ENCODE peak calls at places on chromosomes 3 and 15, in eight cellular contexts. N, F, C, S, R, V, A and K are unnamed samples.

GRCh38 chr3:174159629-174160028 is 699.5 kb upstream of the NAALADL2 start:
- DNase-seq in F (no peak), S (no peak), R (no peak), C (no peak), A (no peak), V (no peak), N (no peak), K (no peak)

GRCh38 chr3:155890671-155891190 is 20.3 kb downstream of the GMPS start:
- DNase-seq in A (no peak), V (no peak), R (no peak), N (no peak), F (no peak), C (peak; percentile 10), S (no peak), K (no peak)

GRCh38 chr15:66936115-66936863 is 129.1 kb upstream of the SMAD3 start:
- DNase-seq in N (no peak), C (no peak), S (no peak), F (peak; percentile 46), A (no peak), V (no peak), R (no peak), K (no peak)

GRCh38 chr15:86493884-86494283 is 414.2 kb downstream of the AGBL1 start:
- DNase-seq in V (no peak), R (no peak), S (no peak), F (no peak), C (no peak), A (no peak), N (no peak), K (no peak)

GRCh38 chr15:89391685-89392257 is 57.1 kb upstream of the POLG start:
- DNase-seq in C (no peak), A (no peak), V (no peak), R (no peak), F (no peak), N (no peak), S (no peak), K (no peak)

GRCh38 chr15:72902245-72902928 is 118.8 kb upstream of the ADPGK start:
- DNase-seq in V (no peak), N (peak; percentile 55), C (no peak), A (no peak), R (no peak), S (peak; percentile 23), F (peak; percentile 67), K (no peak)

GRCh38 chr3:126818696-126819095 is 114.7 kb downstream of the CHCHD6 start:
- DNase-seq in R (no peak), A (no peak), F (no peak), V (no peak), C (no peak), N (no peak), S (no peak), K (no peak)

GRCh38 chr15:96992817-96993216 is 662.3 kb downstream of the NR2F2 start:
- DNase-seq in S (no peak), V (no peak), R (no peak), F (no peak), C (no peak), N (no peak), A (no peak), K (no peak)

GRCh38 chr15:98903377-98904018 is 104.1 kb downstream of the PGPEP1L start:
- DNase-seq in V (no peak), R (no peak), C (no peak), N (no peak), A (no peak), F (no peak), S (peak; percentile 42), K (no peak)

GRCh38 chr3:107971181-107971580 is 119.7 kb downstream of the CD47 start:
- DNase-seq in R (no peak), F (no peak), V (no peak), C (no peak), A (no peak), N (no peak), S (no peak), K (no peak)

GRCh38 chr3:182565916-182566524 is 227.3 kb upstream of the ATP11B start:
- DNase-seq in F (no peak), N (no peak), C (no peak), R (no peak), A (no peak), V (no peak), S (no peak), K (no peak)

GRCh38 chr15:77295446-77295845 is 124.5 kb downstream of the PEAK1 start:
- DNase-seq in C (no peak), N (no peak), F (no peak), R (no peak), V (no peak), A (no peak), S (no peak), K (no peak)

GRCh38 chr3:144270100-144270499 is 298.5 kb downstream of the DIPK2A start:
- DNase-seq in N (peak; percentile 4), A (no peak), F (no peak), S (no peak), R (no peak), V (no peak), C (no peak), K (no peak)

GRCh38 chr15:61049003-61049402 is 180.1 kb downstream of the RORA start:
- DNase-seq in C (no peak), S (no peak), R (no peak), V (no peak), A (no peak), N (no peak), F (peak; percentile 20), K (no peak)

GRCh38 chr3:47910777-47911440 is 105.3 kb downstream of the MAP4 start:
- DNase-seq in F (peak; percentile 63), V (no peak), R (no peak), A (no peak), N (no peak), S (peak; percentile 70), C (no peak), K (no peak)

GRCh38 chr15:68389041-68389930 is 42.7 kb downstream of the ITGA11 start:
- DNase-seq in N (no peak), A (no peak), S (no peak), F (no peak), C (no peak), R (no peak), V (no peak), K (no peak)

GRCh38 chr3:3189961-3190360 is 10.5 kb upstream of the CRBN start:
- DNase-seq in A (no peak), S (no peak), R (no peak), F (no peak), V (no peak), C (no peak), N (no peak), K (no peak)

GRCh38 chr3:12249519-12249918 is 39.4 kb upstream of the PPARG start:
- DNase-seq in A (no peak), C (no peak), N (no peak), V (no peak), R (no peak), S (no peak), F (no peak), K (no peak)

GRCh38 chr3:183448369-183449128 is 20.1 kb upstream of the MCF2L2 start:
- DNase-seq in R (no peak), C (no peak), V (no peak), S (no peak), N (no peak), A (no peak), F (no peak), K (no peak)

GRCh38 chr3:149581681-149582349 is 76.0 kb downstream of the WWTR1 start:
- DNase-seq in V (no peak), R (no peak), S (no peak), A (no peak), F (peak; percentile 79), C (no peak), N (no peak), K (no peak)

GRCh38 chr15:85828869-85829268 is 34.1 kb upstream of the KLHL25 start:
- DNase-seq in C (no peak), A (no peak), F (no peak), V (no peak), R (no peak), S (no peak), N (no peak), K (no peak)

GRCh38 chr3:18489939-18490338 is 64.8 kb upstream of the SATB1 start:
- DNase-seq in C (no peak), R (no peak), V (peak; percentile 1), F (no peak), S (no peak), N (no peak), A (no peak), K (peak; percentile 84)

GRCh38 chr15:56242576-56243116 is 1.0 kb downstream of the RFX7 start:
- DNase-seq in S (no peak), A (no peak), C (peak; percentile 63), N (no peak), F (no peak), V (no peak), R (no peak), K (no peak)

GRCh38 chr15:67125589-67126502 is 60.4 kb downstream of the SMAD3 start:
- DNase-seq in A (no peak), C (no peak), N (no peak), V (no peak), F (peak; percentile 99), R (no peak), S (peak; percentile 96), K (no peak)

GRCh38 chr15:48667701-48668100 is 22.2 kb upstream of the FBN1 start:
- DNase-seq in C (no peak), S (no peak), N (no peak), R (no peak), V (no peak), F (no peak), A (no peak), K (no peak)

GRCh38 chr3:35685153-35685552 is 45.8 kb downstream of the ARPP21 start:
- DNase-seq in V (no peak), S (no peak), A (no peak), C (no peak), N (no peak), R (no peak), F (no peak), K (no peak)

GRCh38 chr3:69671082-69671952 is 67.9 kb upstream of the MITF start:
- DNase-seq in C (peak; percentile 33), N (peak; percentile 81), R (no peak), S (peak; percentile 41), A (no peak), V (no peak), F (peak; percentile 14), K (peak; percentile 15)

GRCh38 chr15:47959617-47960398 is 161.0 kb upstream of the SLC24A5 start:
- DNase-seq in A (no peak), F (no peak), R (no peak), N (no peak), C (no peak), S (no peak), V (no peak), K (no peak)

GRCh38 chr3:78613366-78614008 is 1154.3 kb downstream of the ROBO1 start:
- DNase-seq in A (no peak), N (no peak), R (no peak), F (no peak), S (no peak), C (peak; percentile 77), V (no peak), K (no peak)

GRCh38 chr3:46075816-46076215 is 48.5 kb upstream of the XCR1 start:
- DNase-seq in A (no peak), N (no peak), R (no peak), S (no peak), V (no peak), F (no peak), C (no peak), K (no peak)

GRCh38 chr3:66912306-66912705 is 85.8 kb upstream of the KBTBD8 start:
- DNase-seq in F (no peak), S (no peak), N (no peak), V (no peak), C (no peak), A (no peak), R (no peak), K (no peak)

GRCh38 chr15:25177955-25178801 is 223.4 kb downstream of the SNRPN start:
- DNase-seq in N (no peak), F (no peak), V (no peak), C (no peak), R (no peak), A (peak; percentile 4), S (no peak), K (no peak)

GRCh38 chr3:13556937-13557336 is 8.0 kb downstream of the FBLN2 start:
- DNase-seq in C (no peak), V (no peak), R (no peak), N (no peak), A (no peak), F (no peak), S (no peak), K (peak; percentile 76)

GRCh38 chr3:27357665-27358258 is 11.4 kb downstream of the NEK10 start:
- DNase-seq in V (peak; percentile 14), N (peak; percentile 32), F (peak; percentile 9), R (peak; percentile 59), A (peak; percentile 15), C (peak; percentile 53), S (peak; percentile 51), K (peak; percentile 57)